ENCODE peak calls at places on chromosomes 11 and 22, in five cellular contexts. Z, D, T, X and N are unnamed samples.

GRCh38 chr11:120925944-120926343 is 98.0 kb upstream of the TBCEL start:
- DNase-seq in Z (peak; percentile 85), D (no peak), T (no peak), X (no peak), N (no peak)

GRCh38 chr11:10305964-10306918 is 1.4 kb downstream of the ADM start:
- DNase-seq in Z (peak; percentile 36), D (peak; percentile 58), T (no peak), X (no peak), N (no peak)

GRCh38 chr11:1302461-1303073 is 6.9 kb downstream of the TOLLIP start:
- DNase-seq in Z (no peak), D (no peak), T (no peak), X (no peak), N (no peak)

GRCh38 chr11:133656100-133656635 is 123.9 kb upstream of the OPCML start:
- DNase-seq in Z (no peak), D (no peak), T (no peak), X (no peak), N (no peak)

GRCh38 chr11:35260342-35260985 is 121.5 kb downstream of the CD44 start:
- DNase-seq in Z (no peak), D (no peak), T (no peak), X (no peak), N (no peak)

GRCh38 chr11:80899381-80899780 is 1458.6 kb upstream of the TENM4 start:
- DNase-seq in Z (no peak), D (no peak), T (no peak), X (no peak), N (no peak)

GRCh38 chr22:27804683-27805297 is 3.2 kb upstream of the MN1 start:
- DNase-seq in Z (peak; percentile 83), D (peak; percentile 68), T (peak; percentile 17), X (peak; percentile 37), N (peak; percentile 84)

GRCh38 chr11:132866783-132867545 is 665.3 kb downstream of the OPCML start:
- DNase-seq in Z (no peak), D (peak; percentile 10), T (no peak), X (no peak), N (no peak)

GRCh38 chr11:79150966-79151365 is 289.9 kb downstream of the TENM4 start:
- DNase-seq in Z (no peak), D (no peak), T (no peak), X (no peak), N (no peak)